ENCODE peak calls at places on chromosomes 1 and 21, in four cellular contexts. H is fibroblast of the conjunctiva, C is breast epithelium, R is skeletal muscle cell. T is an unnamed sample.
A peak's percentile ranks its signal among the peaks of the same experiment; 100 is the strongest.

GRCh38 chr1:168135982-168136708 is 585 bp downstream of the GPR161 start:
- DNase-seq in H (no peak), C (no peak), R (no peak), T (no peak)

GRCh38 chr1:203631946-203632345 is 5.3 kb downstream of the ATP2B4 start:
- DNase-seq in H (no peak), C (no peak), R (no peak), T (peak; percentile 37)

GRCh38 chr1:22607154-22607553 is 29.3 kb upstream of the C1QA start:
- DNase-seq in H (no peak), C (no peak), R (no peak), T (no peak)

GRCh38 chr1:32772281-32773017 is 44.7 kb downstream of the YARS1 start:
- DNase-seq in H (no peak), C (no peak), R (no peak), T (no peak)

GRCh38 chr1:54594463-54594862 is 28.9 kb downstream of the FAM151A start:
- DNase-seq in H (no peak), C (no peak), R (no peak), T (no peak)

GRCh38 chr1:60386259-60386658 is 312.7 kb upstream of the C1orf87 start:
- DNase-seq in H (peak; percentile 31), C (no peak), R (peak; percentile 40), T (no peak)

GRCh38 chr1:156126701-156127534 is 12.4 kb downstream of the LMNA start:
- DNase-seq in H (no peak), C (peak; percentile 68), R (no peak), T (no peak)

GRCh38 chr1:218259800-218260199 is 25.3 kb upstream of the RRP15 start:
- DNase-seq in H (no peak), C (no peak), R (no peak), T (no peak)

GRCh38 chr21:41477641-41478318 is 30.2 kb downstream of the TMPRSS2 start:
- DNase-seq in H (no peak), C (peak; percentile 88), R (no peak), T (no peak)

GRCh38 chr1:3745071-3745470 is 7.2 kb upstream of the CCDC27 start:
- DNase-seq in H (no peak), C (no peak), R (no peak), T (no peak)

GRCh38 chr1:219771039-219771438 is 157.3 kb downstream of the SLC30A10 start:
- DNase-seq in H (peak; percentile 73), C (peak; percentile 40), R (peak; percentile 97), T (no peak)

GRCh38 chr1:113871597-113872113 is at the start of gene PTPN22:
- DNase-seq in H (no peak), C (peak; percentile 49), R (peak; percentile 52), T (no peak)

GRCh38 chr1:231723146-231723545 is 96.6 kb downstream of the DISC1 start:
- DNase-seq in H (no peak), C (no peak), R (no peak), T (no peak)

GRCh38 chr1:194865367-194865766 is 1679.0 kb upstream of the B3GALT2 start:
- DNase-seq in H (no peak), C (no peak), R (no peak), T (peak; percentile 49)

GRCh38 chr21:42737969-42738590 is 84.7 kb downstream of the PDE9A start:
- DNase-seq in H (no peak), C (peak; percentile 42), R (no peak), T (no peak)

GRCh38 chr1:78060857-78061563 is 15.2 kb downstream of the GIPC2 start:
- DNase-seq in H (no peak), C (no peak), R (no peak), T (no peak)

GRCh38 chr1:156893048-156893953 is at the start of gene PEAR1:
- DNase-seq in H (no peak), C (no peak), R (no peak), T (no peak)

GRCh38 chr1:232853994-232854532 is 48.8 kb downstream of the MAP10 start:
- DNase-seq in H (no peak), C (no peak), R (peak; percentile 10), T (no peak)

GRCh38 chr1:214264196-214264595 is 16.8 kb upstream of the SMYD2 start:
- DNase-seq in H (no peak), C (no peak), R (no peak), T (no peak)

GRCh38 chr1:175900171-175900570 is 156.8 kb upstream of the TNR start:
- DNase-seq in H (no peak), C (no peak), R (no peak), T (no peak)

GRCh38 chr21:25997788-25998611 is 172.6 kb downstream of the APP start:
- DNase-seq in H (no peak), C (peak; percentile 71), R (no peak), T (peak; percentile 91)

GRCh38 chr1:213572939-213573647 is 414.7 kb upstream of the PROX1 start:
- DNase-seq in H (no peak), C (no peak), R (no peak), T (no peak)

GRCh38 chr21:27429612-27430361 is 462.9 kb upstream of the ADAMTS5 start:
- DNase-seq in H (no peak), C (no peak), R (peak; percentile 92), T (no peak)

GRCh38 chr1:217602380-217602779 is 28.5 kb downstream of the GPATCH2 start:
- DNase-seq in H (no peak), C (no peak), R (no peak), T (no peak)

GRCh38 chr1:247368501-247368900 is 36.8 kb upstream of the ZNF496 start:
- DNase-seq in H (no peak), C (no peak), R (no peak), T (no peak)

GRCh38 chr1:71621785-71622184 is 541.0 kb upstream of the ZRANB2 start:
- DNase-seq in H (no peak), C (no peak), R (peak; percentile 62), T (no peak)

GRCh38 chr1:213983589-213984386 is 4.0 kb upstream of the PROX1 start:
- DNase-seq in H (no peak), C (no peak), R (no peak), T (no peak)

GRCh38 chr21:38905328-38905727 is 99.6 kb downstream of the ETS2 start:
- DNase-seq in H (no peak), C (no peak), R (no peak), T (no peak)

GRCh38 chr1:115911298-115911697 is 65.0 kb upstream of the SLC22A15 start:
- DNase-seq in H (no peak), C (no peak), R (no peak), T (no peak)

GRCh38 chr1:10078494-10078893 is 45.7 kb downstream of the UBE4B start:
- DNase-seq in H (no peak), C (no peak), R (no peak), T (no peak)

GRCh38 chr21:25507522-25507921 is 99.8 kb downstream of the MRPL39 start:
- DNase-seq in H (no peak), C (no peak), R (no peak), T (no peak)

GRCh38 chr1:161864577-161864976 is 98.5 kb downstream of the ATF6 start:
- DNase-seq in H (peak; percentile 49), C (no peak), R (peak; percentile 23), T (no peak)

T was measured in NCI-H748 treated with DMSO at 0.1 percent for 48 hours.